ENCODE peak calls at places on chromosomes 5 and 9, in seven cellular contexts. E, W, X, C, Q, A and G are unnamed samples.

GRCh38 chr9:69465473-69465872 is 140.5 kb downstream of the ENTREP1 start:
- DNase-seq in E (peak; percentile 83), W (no peak), X (no peak), C (peak; percentile 32), Q (no peak), A (no peak), G (no peak)

GRCh38 chr5:40680741-40681350 is 1.1 kb downstream of the PTGER4 start:
- DNase-seq in E (no peak), W (peak; percentile 67), X (no peak), C (peak; percentile 22), Q (no peak), A (peak; percentile 66), G (peak; percentile 89)

GRCh38 chr9:134190232-134191121 is 26.1 kb upstream of the RNU6ATAC start:
- DNase-seq in E (peak; percentile 83), W (peak; percentile 56), X (no peak), C (no peak), Q (no peak), A (no peak), G (peak; percentile 54)

GRCh38 chr5:77145666-77146065 is 58.6 kb upstream of the ZBED3 start:
- DNase-seq in E (no peak), W (no peak), X (no peak), C (no peak), Q (no peak), A (peak; percentile 5), G (no peak)

GRCh38 chr5:432928-433791 is 9.8 kb upstream of the EXOC3 start:
- DNase-seq in E (no peak), W (peak; percentile 75), X (no peak), C (no peak), Q (no peak), A (no peak), G (no peak)

GRCh38 chr9:106864533-106865143 is 1.7 kb downstream of the ZNF462 start:
- DNase-seq in E (no peak), W (no peak), X (peak; percentile 72), C (peak; percentile 27), Q (no peak), A (peak; percentile 56), G (no peak)

GRCh38 chr9:19162956-19163355 is 35.7 kb upstream of the PLIN2 start:
- DNase-seq in E (no peak), W (no peak), X (no peak), C (peak; percentile 45), Q (no peak), A (no peak), G (peak; percentile 40)

GRCh38 chr5:53956632-53957031 is 353.7 kb downstream of the ARL15 start:
- DNase-seq in E (no peak), W (no peak), X (no peak), C (no peak), Q (no peak), A (no peak), G (no peak)

GRCh38 chr9:115000217-115000639 is 69.8 kb upstream of the TNFSF8 start:
- DNase-seq in E (no peak), W (no peak), X (no peak), C (no peak), Q (no peak), A (no peak), G (no peak)

GRCh38 chr5:165410476-165410875 is 1905.1 kb downstream of the MAT2B start:
- DNase-seq in E (no peak), W (no peak), X (no peak), C (no peak), Q (no peak), A (no peak), G (no peak)

DNA sequence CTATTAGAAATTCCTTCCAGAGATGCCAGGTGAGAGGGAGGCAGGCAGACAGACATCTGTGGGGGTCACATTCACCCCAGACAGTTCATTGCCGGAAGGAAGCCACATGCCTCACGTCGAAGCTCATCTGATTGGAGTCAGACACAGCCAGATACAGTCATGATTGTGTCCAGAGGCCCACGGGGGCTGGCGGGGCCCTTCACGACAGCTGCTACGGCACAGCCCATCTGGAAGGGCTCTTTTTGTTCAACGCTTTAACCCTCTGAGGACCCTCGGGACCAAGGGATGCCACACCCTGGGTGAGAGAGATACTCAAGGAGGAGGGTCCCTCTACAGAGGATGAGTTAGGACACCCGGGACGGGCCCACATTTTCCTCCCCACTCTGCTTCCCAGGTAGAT is 31.9 kb upstream of the GABRP start:
- DNase-seq in E (no peak), W (no peak), X (no peak), C (no peak), Q (no peak), A (no peak), G (no peak)
- H3K27ac ChIP-seq in E (no peak overlapping the region), W (no peak overlapping the region), X (no peak overlapping the region), C (no peak overlapping the region), Q (no peak overlapping the region), A (no peak overlapping the region), G (no peak overlapping the region)

GRCh38 chr5:123090641-123091257 is 1.7 kb downstream of the PRDM6 start:
- DNase-seq in E (no peak), W (no peak), X (no peak), C (no peak), Q (no peak), A (no peak), G (no peak)
- H3K36me3 ChIP-seq in E (no peaks in the 10 kb centered on the region), W (no peaks in the 10 kb centered on the region), X (peaks cover 10% of the 10 kb centered on the region), C (no peaks in the 10 kb centered on the region), Q (no peaks in the 10 kb centered on the region), A (no peaks in the 10 kb centered on the region), G (no peaks in the 10 kb centered on the region)

DNA sequence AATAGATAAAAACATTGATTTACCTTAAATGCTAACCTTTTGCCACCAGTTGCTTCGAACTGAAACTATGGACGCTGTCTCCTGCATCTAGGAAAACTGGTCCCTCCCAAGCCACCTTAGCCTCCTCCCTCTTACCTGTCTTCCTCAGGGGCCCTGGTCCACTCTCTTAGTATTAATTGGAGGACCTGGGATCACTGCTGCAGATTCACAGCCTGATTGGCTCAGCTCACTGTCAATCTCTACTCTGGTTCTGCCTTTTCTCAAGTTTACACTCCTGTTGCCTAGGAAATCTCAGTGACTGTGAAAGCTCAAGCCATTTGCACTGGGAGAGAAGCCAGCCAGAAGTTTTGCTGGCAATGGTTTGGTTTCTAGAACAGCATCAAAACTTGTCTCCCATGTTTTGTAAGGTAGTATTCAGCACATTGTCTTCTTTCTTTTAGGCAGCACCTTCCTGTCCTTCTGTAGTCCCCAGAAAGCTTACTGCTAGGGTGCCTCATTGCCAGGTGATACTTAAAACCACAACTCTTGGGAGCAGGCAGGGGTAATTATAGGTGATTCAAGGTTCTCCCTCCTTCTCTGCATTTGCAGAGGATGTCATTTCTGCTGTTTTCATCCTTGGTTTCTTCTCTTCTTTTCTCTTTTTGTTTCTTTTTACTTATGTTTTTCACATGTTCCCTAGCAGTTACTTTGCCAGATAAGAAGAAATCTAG is at the start of gene CAPSL:
- DNase-seq in E (peak; percentile 65), W (no peak), X (no peak), C (peak; percentile 41), Q (no peak), A (peak; percentile 9), G (no peak)
- H3K27ac ChIP-seq in E (no peak within 1 kb of the TSS), W (no peak within 1 kb of the TSS), X (no peak within 1 kb of the TSS), C (no peak within 1 kb of the TSS), Q (no peak within 1 kb of the TSS), A (no peak within 1 kb of the TSS), G (no peak within 1 kb of the TSS)

GRCh38 chr9:133054966-133055365 is 6.8 kb upstream of the CEL start:
- DNase-seq in E (no peak), W (no peak), X (peak; percentile 48), C (no peak), Q (no peak), A (no peak), G (no peak)
- H3K36me3 ChIP-seq in E (no peaks in the 10 kb centered on the region), W (peaks cover 68% of the 10 kb centered on the region), X (peaks cover 80% of the 10 kb centered on the region), C (no peaks in the 10 kb centered on the region), Q (peaks cover 52% of the 10 kb centered on the region), A (peaks cover 42% of the 10 kb centered on the region), G (no peaks in the 10 kb centered on the region)

GRCh38 chr5:88398316-88398715 is 129.7 kb upstream of the TMEM161B start:
- DNase-seq in E (no peak), W (no peak), X (no peak), C (no peak), Q (no peak), A (no peak), G (no peak)
- H3K27ac ChIP-seq in E (no peak overlapping the region), W (no peak overlapping the region), X (no peak overlapping the region), C (no peak overlapping the region), Q (no peak overlapping the region), A (no peak overlapping the region), G (no peak overlapping the region)

GRCh38 chr9:2818486-2819121 is 25.3 kb downstream of the PUM3 start:
- DNase-seq in E (no peak), W (no peak), X (no peak), C (no peak), Q (no peak), A (no peak), G (no peak)
- H3K36me3 ChIP-seq in E (no peaks in the 10 kb centered on the region), W (peaks cover 43% of the 10 kb centered on the region), X (peaks cover 16% of the 10 kb centered on the region), C (no peaks in the 10 kb centered on the region), Q (no peaks in the 10 kb centered on the region), A (no peaks in the 10 kb centered on the region), G (peaks cover 86% of the 10 kb centered on the region)

DNA sequence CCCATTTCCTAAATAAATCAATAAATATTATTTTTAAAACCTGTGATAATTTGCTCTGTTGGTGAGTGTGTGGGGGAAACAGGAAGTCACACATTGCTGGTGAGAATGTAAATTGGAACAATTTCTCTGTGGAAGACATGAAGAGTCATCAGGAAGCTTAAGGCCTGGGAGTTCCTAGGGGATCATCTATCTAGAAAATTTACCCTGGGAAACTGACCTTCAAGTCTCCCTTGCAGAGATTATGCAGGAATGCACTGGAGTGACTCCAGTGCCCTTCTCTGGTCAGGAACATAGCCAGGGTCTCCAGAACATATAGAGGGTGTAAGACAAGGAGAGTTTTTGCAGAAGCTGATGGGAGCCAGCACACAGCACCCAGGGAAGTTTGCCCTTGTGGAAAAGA is 13.0 kb upstream of the GCNT1 start:
- DNase-seq in E (no peak), W (no peak), X (no peak), C (no peak), Q (no peak), A (no peak), G (no peak)
- H3K27ac ChIP-seq in E (no peak overlapping the region), W (no peak overlapping the region), X (no peak overlapping the region), C (no peak overlapping the region), Q (no peak overlapping the region), A (no peak overlapping the region), G (no peak overlapping the region)

GRCh38 chr5:154817815-154818214 is 32.6 kb downstream of the FAXDC2 start:
- DNase-seq in E (no peak), W (no peak), X (no peak), C (no peak), Q (no peak), A (no peak), G (no peak)

GRCh38 chr5:154815684-154816247 is 34.6 kb downstream of the FAXDC2 start:
- DNase-seq in E (peak; percentile 67), W (no peak), X (no peak), C (no peak), Q (no peak), A (no peak), G (no peak)

GRCh38 chr5:154819546-154819945 is 30.9 kb downstream of the FAXDC2 start:
- DNase-seq in E (no peak), W (no peak), X (no peak), C (no peak), Q (no peak), A (no peak), G (peak; percentile 34)

GRCh38 chr5:154818459-154819116 is 31.8 kb downstream of the FAXDC2 start:
- DNase-seq in E (no peak), W (no peak), X (no peak), C (no peak), Q (no peak), A (no peak), G (peak; percentile 20)

GRCh38 chr5:154816891-154817492 is 33.4 kb downstream of the FAXDC2 start:
- DNase-seq in E (no peak), W (no peak), X (no peak), C (no peak), Q (no peak), A (peak; percentile 56), G (no peak)
- H3K36me3 ChIP-seq in E (no peaks in the 10 kb centered on the region), W (peaks cover 96% of the 10 kb centered on the region), X (peaks cover 70% of the 10 kb centered on the region), C (no peaks in the 10 kb centered on the region), Q (peaks cover 52% of the 10 kb centered on the region), A (peaks cover 35% of the 10 kb centered on the region), G (peaks cover 100% of the 10 kb centered on the region)